ENCODE peak calls at places on chromosomes 3 and 15, in four cellular contexts. One of them, this sample, is unnamed.
A peak's percentile ranks its signal among the peaks of the same experiment; 100 is the strongest.

GRCh38 chr15:100043069-100043641 is 298.6 kb downstream of the ADAMTS17 start:
- DNase-seq in HepG2: no peak
- DNase-seq in K562: no peak
- DNase-seq in GM12878: no peak
- DNase-seq in this sample: no peak

GRCh38 chr3:39264053-39264452 is 15.8 kb downstream of the CX3CR1 start:
- DNase-seq in HepG2: no peak
- DNase-seq in K562: no peak
- DNase-seq in GM12878: no peak
- DNase-seq in this sample: no peak

GRCh38 chr15:48607846-48608245 is 37.7 kb downstream of the FBN1 start:
- DNase-seq in HepG2: no peak
- DNase-seq in K562: no peak
- DNase-seq in GM12878: no peak
- DNase-seq in this sample: no peak

GRCh38 chr3:196867507-196868296 is at the start of gene SENP5:
- DNase-seq in HepG2: peak; percentile 75
- DNase-seq in K562: peak; percentile 94
- DNase-seq in GM12878: peak; percentile 43
- DNase-seq in this sample: peak; percentile 88

GRCh38 chr3:102059145-102059943 is 210.0 kb downstream of the NFKBIZ start:
- DNase-seq in HepG2: no peak
- DNase-seq in K562: no peak
- DNase-seq in GM12878: peak; percentile 92
- DNase-seq in this sample: no peak

GRCh38 chr15:95296626-95297025 is 1033.9 kb upstream of the NR2F2 start:
- DNase-seq in HepG2: no peak
- DNase-seq in K562: no peak
- DNase-seq in GM12878: no peak
- DNase-seq in this sample: no peak

GRCh38 chr3:180466401-180467005 is 135.5 kb upstream of the TTC14 start:
- DNase-seq in HepG2: no peak
- DNase-seq in K562: no peak
- DNase-seq in GM12878: no peak
- DNase-seq in this sample: no peak

GRCh38 chr3:156678216-156678615 is 3.8 kb downstream of the TIPARP start:
- DNase-seq in HepG2: no peak
- DNase-seq in K562: no peak
- DNase-seq in GM12878: no peak
- DNase-seq in this sample: no peak

GRCh38 chr3:2656806-2657205 is 453.4 kb downstream of the IL5RA start:
- DNase-seq in HepG2: no peak
- DNase-seq in K562: no peak
- DNase-seq in GM12878: no peak
- DNase-seq in this sample: no peak

GRCh38 chr3:48427630-48427962 is 2.3 kb downstream of the PLXNB1 start:
- DNase-seq in HepG2: no peak
- DNase-seq in K562: no peak
- DNase-seq in GM12878: no peak
- DNase-seq in this sample: no peak

GRCh38 chr15:95690631-95691340 is 639.7 kb upstream of the NR2F2 start:
- DNase-seq in HepG2: no peak
- DNase-seq in K562: no peak
- DNase-seq in GM12878: peak; percentile 52
- DNase-seq in this sample: no peak

GRCh38 chr3:128649264-128649663 is 1.4 kb downstream of the RPN1 start:
- DNase-seq in HepG2: no peak
- DNase-seq in K562: no peak
- DNase-seq in GM12878: no peak
- DNase-seq in this sample: no peak

GRCh38 chr15:65659502-65660052 is 37.8 kb downstream of the SLC24A1 start:
- DNase-seq in HepG2: no peak
- DNase-seq in K562: no peak
- DNase-seq in GM12878: no peak
- DNase-seq in this sample: no peak

GRCh38 chr3:131704084-131704483 is 201.3 kb upstream of the MRPL3 start:
- DNase-seq in HepG2: no peak
- DNase-seq in K562: no peak
- DNase-seq in GM12878: no peak
- DNase-seq in this sample: no peak

GRCh38 chr3:171095063-171095462 is 68.5 kb upstream of the SLC2A2 start:
- DNase-seq in HepG2: no peak
- DNase-seq in K562: no peak
- DNase-seq in GM12878: peak; percentile 19
- DNase-seq in this sample: no peak

GRCh38 chr15:62895139-62895866 is 147.2 kb upstream of the TPM1 start:
- DNase-seq in HepG2: peak; percentile 30
- DNase-seq in K562: no peak
- DNase-seq in GM12878: no peak
- DNase-seq in this sample: no peak

GRCh38 chr15:55758580-55758986 is 15.6 kb upstream of the PRTG start:
- DNase-seq in HepG2: no peak
- DNase-seq in K562: no peak
- DNase-seq in GM12878: no peak
- DNase-seq in this sample: peak; percentile 23

DNA sequence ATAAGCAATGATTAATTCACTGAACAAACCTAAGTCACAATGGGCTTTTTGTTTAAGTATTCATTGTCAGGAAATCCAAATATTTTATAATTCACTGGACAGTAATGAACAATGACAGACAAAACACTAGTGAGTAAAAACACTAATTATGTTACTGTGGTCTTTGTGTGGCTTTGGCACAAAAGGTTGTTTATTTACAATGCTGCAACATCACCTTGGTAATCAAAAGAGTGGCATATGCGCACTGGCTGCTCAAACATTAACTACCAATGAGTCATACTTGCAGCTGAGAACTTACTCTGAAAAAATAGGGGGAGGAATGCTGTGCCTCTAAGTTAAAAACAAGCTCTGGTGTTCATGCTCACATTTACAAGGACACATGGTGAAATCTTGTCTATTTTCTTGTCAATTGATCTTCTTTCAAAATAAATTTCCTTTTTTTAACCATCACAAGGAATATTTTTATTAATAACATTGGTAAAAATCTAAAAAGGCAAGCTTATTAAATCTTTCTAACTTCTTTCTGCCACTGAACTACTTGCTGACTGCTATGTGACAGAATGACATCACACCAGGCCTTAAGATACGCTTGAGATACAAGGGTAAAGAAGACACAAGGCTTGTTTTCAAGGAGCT is 85.2 kb upstream of the PPIB start:
- DNase-seq in HepG2: peak; percentile 93
- DNase-seq in K562: peak; percentile 45
- DNase-seq in GM12878: peak; percentile 75
- DNase-seq in this sample: peak; percentile 31
- TF ChIP-seq TARDBP in HepG2: no peak
- TF ChIP-seq TARDBP in K562: no peak
- TF ChIP-seq TARDBP in GM12878: no peak
- TF ChIP-seq TARDBP in this sample: no peak

DNA sequence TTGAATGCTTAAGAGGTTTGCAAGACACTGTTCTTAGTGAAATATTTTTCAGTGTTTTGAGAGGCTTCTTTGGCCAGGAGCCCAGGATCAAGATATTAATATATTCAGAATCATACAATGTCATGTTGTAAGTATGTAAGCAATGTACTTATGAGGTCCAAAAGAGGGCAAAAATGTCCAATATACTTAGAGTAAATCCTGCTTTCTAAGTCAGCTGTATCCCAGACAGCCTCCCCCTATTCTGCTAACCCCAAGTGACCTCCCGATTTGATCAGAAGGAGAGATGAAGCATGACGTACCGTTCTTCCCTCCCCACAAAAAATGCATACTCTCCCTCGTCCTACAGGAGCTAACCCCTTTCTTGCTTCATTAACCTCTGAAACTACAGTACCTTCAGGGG is 70.9 kb downstream of the CHAC1 start:
- DNase-seq in HepG2: no peak
- DNase-seq in K562: no peak
- DNase-seq in GM12878: no peak
- DNase-seq in this sample: no peak
- TF ChIP-seq TARDBP in HepG2: no peak
- TF ChIP-seq TARDBP in K562: no peak
- TF ChIP-seq TARDBP in GM12878: no peak
- TF ChIP-seq TARDBP in this sample: no peak

DNA sequence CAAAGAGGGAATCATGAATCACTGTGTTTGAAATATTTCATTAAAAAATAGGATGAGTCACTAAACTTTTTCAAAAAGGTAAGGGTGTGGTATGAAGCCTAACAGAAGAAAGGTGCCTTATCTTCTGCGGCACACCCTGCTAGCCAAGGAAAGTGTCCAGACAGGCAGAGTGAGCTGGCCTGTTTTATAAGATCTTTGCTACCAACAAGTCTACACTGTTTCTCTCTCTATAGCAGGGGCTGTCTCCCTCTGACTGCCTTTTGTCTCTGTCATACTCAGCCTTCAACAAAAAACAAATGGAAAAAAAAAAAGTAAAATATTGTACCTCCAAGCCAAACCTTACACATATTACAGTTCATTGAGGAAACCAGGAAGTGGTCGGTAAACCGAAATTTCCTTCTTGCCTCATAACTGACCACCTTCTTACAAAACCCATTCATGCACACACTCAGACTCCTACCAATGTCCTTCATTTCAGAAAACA is 9.1 kb downstream of the ZDHHC3 start:
- DNase-seq in HepG2: no peak
- DNase-seq in K562: peak; percentile 81
- DNase-seq in GM12878: no peak
- DNase-seq in this sample: no peak
- TF ChIP-seq TARDBP in HepG2: no peak
- TF ChIP-seq TARDBP in K562: no peak
- TF ChIP-seq TARDBP in GM12878: no peak
- TF ChIP-seq TARDBP in this sample: no peak

GRCh38 chr3:126356373-126357298 is 572 bp downstream of the KLF15 start:
- DNase-seq in HepG2: no peak
- DNase-seq in K562: peak; percentile 37
- DNase-seq in GM12878: no peak
- DNase-seq in this sample: peak; percentile 44
- TF ChIP-seq TARDBP in HepG2: no peak
- TF ChIP-seq TARDBP in K562: no peak
- TF ChIP-seq TARDBP in GM12878: no peak
- TF ChIP-seq TARDBP in this sample: peak; percentile 85

GRCh38 chr15:32134777-32135307 is 104.5 kb downstream of the CHRNA7 start:
- DNase-seq in HepG2: no peak
- DNase-seq in K562: no peak
- DNase-seq in GM12878: no peak
- DNase-seq in this sample: no peak
- TF ChIP-seq TARDBP in HepG2: no peak
- TF ChIP-seq TARDBP in K562: no peak
- TF ChIP-seq TARDBP in GM12878: no peak
- TF ChIP-seq TARDBP in this sample: no peak

DNA sequence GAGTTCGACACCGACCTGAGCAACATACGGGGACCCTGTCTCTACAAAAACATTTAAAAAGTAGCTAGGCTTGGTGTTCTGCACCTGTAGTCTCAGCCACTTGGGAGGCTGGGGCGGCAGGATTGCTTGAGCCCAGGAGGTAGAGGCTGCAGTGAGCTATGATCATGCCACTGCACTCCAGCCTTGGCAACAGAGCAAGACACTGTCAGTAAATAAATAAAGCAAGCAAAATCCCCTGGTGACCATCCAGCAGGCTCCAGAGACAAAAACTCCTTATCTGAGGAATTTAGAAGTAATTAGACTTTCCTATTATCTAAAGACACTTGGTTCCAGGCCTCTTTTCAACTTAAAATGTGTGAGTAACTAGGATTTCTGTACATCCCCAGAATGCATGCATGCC is 29.6 kb upstream of the ZNF774 start:
- DNase-seq in HepG2: no peak
- DNase-seq in K562: no peak
- DNase-seq in GM12878: no peak
- DNase-seq in this sample: no peak
- TF ChIP-seq TARDBP in HepG2: no peak
- TF ChIP-seq TARDBP in K562: no peak
- TF ChIP-seq TARDBP in GM12878: no peak
- TF ChIP-seq TARDBP in this sample: no peak